ENCODE peak calls at places on chromosomes 1 and 21, in eight cellular contexts. P is astrocyte of the cerebellum, D is GM23338, E is left ventricle myocardium inferior, O is dorsolateral prefrontal cortex, G is progenitor cell of endocrine pancreas, F is GM20000, T is B cell. K is an unnamed sample.

GRCh38 chr1:10880063-10880462 is 83.6 kb upstream of the CASZ1 start:
- DNase-seq in P (no peak), D (no peak), E (no peak), O (no peak), G (no peak), F (no peak), T (no peak), K (no peak)

GRCh38 chr1:53291574-53291973 is 36.3 kb downstream of the LRP8 start:
- DNase-seq in P (no peak), D (no peak), E (no peak), O (no peak), G (no peak), F (no peak), T (no peak), K (no peak)

GRCh38 chr1:183198463-183198862 is 12.4 kb downstream of the LAMC2 start:
- DNase-seq in P (peak; percentile 18), D (no peak), E (no peak), O (no peak), G (no peak), F (no peak), T (no peak), K (no peak)

GRCh38 chr1:210755991-210756669 is 377.8 kb downstream of the KCNH1 start:
- DNase-seq in P (no peak), D (no peak), E (no peak), O (no peak), G (no peak), F (no peak), T (no peak), K (no peak)

GRCh38 chr1:181604482-181604881 is 121.2 kb downstream of the CACNA1E start:
- DNase-seq in P (no peak), D (no peak), E (no peak), O (no peak), G (no peak), F (no peak), T (no peak), K (no peak)

GRCh38 chr1:98389809-98390208 is 271.7 kb upstream of the SNX7 start:
- DNase-seq in P (peak; percentile 18), D (no peak), E (no peak), O (no peak), G (no peak), F (no peak), T (no peak), K (no peak)

GRCh38 chr1:2137257-2138121 is 57.1 kb downstream of the FAAP20 start:
- DNase-seq in P (no peak), D (no peak), E (peak; percentile 9), O (peak; percentile 24), G (no peak), F (no peak), T (no peak), K (no peak)

GRCh38 chr1:182955596-182956588 is 2.9 kb upstream of the SHCBP1L start:
- DNase-seq in P (peak; percentile 54), D (no peak), E (no peak), O (no peak), G (no peak), F (no peak), T (no peak), K (no peak)

GRCh38 chr1:168623838-168624237 is 47.4 kb downstream of the XCL1 start:
- DNase-seq in P (no peak), D (no peak), E (no peak), O (no peak), G (no peak), F (no peak), T (no peak), K (no peak)

GRCh38 chr1:23732363-23733224 is 10.7 kb upstream of the ELOA start:
- DNase-seq in P (no peak), D (no peak), E (no peak), O (no peak), G (no peak), F (no peak), T (no peak), K (no peak)

GRCh38 chr1:40980453-40981121 is 1.1 kb downstream of the CTPS1 start:
- DNase-seq in P (no peak), D (peak; percentile 39), E (peak; percentile 25), O (no peak), G (no peak), F (peak; percentile 55), T (peak; percentile 71), K (peak; percentile 70)

GRCh38 chr1:43275826-43276620 is 6.2 kb downstream of the TMEM125 start:
- DNase-seq in P (no peak), D (no peak), E (no peak), O (peak; percentile 21), G (no peak), F (no peak), T (no peak), K (no peak)

GRCh38 chr1:237108299-237109040 is 66.5 kb downstream of the RYR2 start:
- DNase-seq in P (no peak), D (no peak), E (no peak), O (no peak), G (no peak), F (no peak), T (no peak), K (no peak)

GRCh38 chr1:42807056-42807668 is 9.8 kb upstream of the ERMAP start:
- DNase-seq in P (no peak), D (no peak), E (no peak), O (no peak), G (no peak), F (no peak), T (no peak), K (no peak)

GRCh38 chr1:39943471-39944290 is 11.3 kb upstream of the MFSD2A start:
- DNase-seq in P (no peak), D (no peak), E (no peak), O (no peak), G (no peak), F (no peak), T (no peak), K (no peak)

GRCh38 chr21:42144679-42145568 is 73.8 kb downstream of the UMODL1 start:
- DNase-seq in P (no peak), D (no peak), E (no peak), O (no peak), G (no peak), F (no peak), T (peak; percentile 35), K (no peak)

GRCh38 chr1:221637641-221638041 is 104.2 kb downstream of the DUSP10 start:
- DNase-seq in P (no peak), D (no peak), E (peak; percentile 14), O (peak; percentile 36), G (no peak), F (no peak), T (no peak), K (no peak)

DNA sequence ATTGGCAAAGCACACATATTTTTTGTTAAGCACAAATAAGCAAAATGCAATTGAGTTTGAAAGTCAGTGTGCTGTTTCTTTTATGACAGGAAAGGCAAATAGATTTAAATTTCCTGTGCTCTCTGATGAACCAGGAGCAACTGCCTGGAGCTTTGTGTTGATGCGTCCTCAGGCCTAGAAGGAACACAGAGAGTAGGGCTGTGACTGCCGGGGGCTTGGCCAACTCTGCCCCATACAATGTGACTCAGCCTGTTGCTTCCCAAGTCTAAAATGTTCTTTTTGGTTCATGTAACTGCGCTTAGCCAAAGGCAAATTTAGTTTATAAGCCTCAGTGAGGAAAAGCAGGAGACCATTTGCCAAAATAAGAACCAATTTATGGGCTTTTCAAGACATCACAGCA is 37.5 kb downstream of the TOR1AIP2 start:
- DNase-seq in P (no peak), D (no peak), E (no peak), O (no peak), G (no peak), F (no peak), T (no peak), K (no peak)
- TF ChIP-seq CTCF in P (no peak), D (no peak), E (no peak), O (no peak), G (no peak), F (no peak), T (no peak), K (no peak)

GRCh38 chr1:205569411-205570172 is 62.2 kb downstream of the ELK4 start:
- DNase-seq in P (no peak), D (peak; percentile 9), E (no peak), O (peak; percentile 52), G (no peak), F (no peak), T (no peak), K (no peak)

GRCh38 chr1:205568135-205568468 is 63.6 kb downstream of the CDK18 start:
- DNase-seq in P (no peak), D (peak; percentile 35), E (no peak), O (no peak), G (no peak), F (no peak), T (no peak), K (no peak)

GRCh38 chr1:205570173-205570501 is 61.7 kb downstream of the ELK4 start:
- DNase-seq in P (no peak), D (no peak), E (no peak), O (no peak), G (no peak), F (no peak), T (no peak), K (no peak)

GRCh38 chr1:205567716-205568115 is 63.2 kb downstream of the CDK18 start:
- DNase-seq in P (no peak), D (peak; percentile 24), E (no peak), O (no peak), G (no peak), F (no peak), T (no peak), K (no peak)

DNA sequence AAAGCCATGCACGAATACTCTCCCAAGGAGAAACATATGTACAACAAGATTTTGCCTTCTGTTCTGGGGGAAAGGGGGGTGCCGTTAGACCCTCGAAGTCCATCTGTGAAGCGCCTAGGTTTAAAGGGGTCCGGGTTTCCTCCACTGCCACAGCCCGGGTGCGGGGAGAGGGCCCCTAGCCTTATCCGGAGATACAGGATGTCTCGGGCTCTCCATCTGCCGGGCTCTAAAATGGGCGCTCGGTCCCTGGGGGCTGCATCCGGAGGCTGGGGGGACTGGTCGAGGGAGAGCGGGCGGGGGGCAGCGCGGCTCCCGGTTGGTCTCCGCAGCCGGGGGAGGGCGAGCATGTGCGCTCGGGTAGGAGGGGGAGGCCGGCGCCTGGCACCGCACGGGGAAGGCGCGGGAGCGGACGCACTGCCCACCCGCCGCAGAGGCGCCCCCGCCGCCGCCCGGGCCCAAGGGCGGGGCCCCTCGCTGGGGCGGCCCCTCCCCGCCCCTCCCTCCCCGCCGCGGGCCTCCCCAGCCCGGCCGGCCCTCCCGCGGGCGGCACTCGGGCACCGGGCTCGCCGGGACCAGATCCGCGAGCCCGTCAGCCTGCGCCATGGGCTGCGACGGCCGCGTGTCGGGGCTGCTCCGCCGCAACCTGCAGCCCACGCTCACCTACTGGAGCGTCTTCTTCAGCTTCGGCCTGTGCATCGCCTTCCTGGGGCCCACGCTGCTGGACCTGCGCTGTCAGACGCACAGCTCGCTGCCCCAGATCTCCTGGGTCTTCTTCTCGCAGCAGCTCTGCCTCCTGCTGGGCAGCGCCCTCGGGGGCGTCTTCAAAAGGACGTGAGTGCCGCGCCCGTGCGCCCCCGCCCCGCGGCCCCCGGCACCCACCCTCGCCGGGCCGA is 63.1 kb downstream of the ELK4 start:
- DNase-seq in P (no peak), D (peak; percentile 37), E (no peak), O (no peak), G (no peak), F (no peak), T (peak; percentile 44), K (no peak)
- TF ChIP-seq CTCF in P (no peak), D (no peak), E (peak; percentile 42), O (peak; percentile 39), G (peak; percentile 20), F (no peak), T (no peak), K (no peak)

GRCh38 chr1:201214461-201214860 is 23.8 kb downstream of the IGFN1 start:
- DNase-seq in P (no peak), D (peak; percentile 66), E (no peak), O (no peak), G (no peak), F (no peak), T (no peak), K (peak; percentile 0)
- TF ChIP-seq CTCF in P (no peak), D (peak; percentile 85), E (no peak), O (no peak), G (no peak), F (no peak), T (no peak), K (no peak)

GRCh38 chr1:92623187-92623778 is 136.6 kb upstream of the GFI1 start:
- DNase-seq in P (peak; percentile 11), D (no peak), E (no peak), O (no peak), G (no peak), F (peak; percentile 13), T (peak; percentile 11), K (no peak)
- TF ChIP-seq CTCF in P (no peak), D (no peak), E (peak; percentile 45), O (peak; percentile 66), G (peak; percentile 44), F (no peak), T (peak; percentile 65), K (peak; percentile 74)

K was measured in natural killer cell.